ENCODE peak calls at places on chromosomes 2 and 18, in six cellular contexts. W, O, U, I, Y and R are unnamed samples.

GRCh38 chr18:45320724-45321123 is 294.6 kb upstream of the SLC14A2 start:
- DNase-seq in W (no peak), O (no peak), U (no peak), I (no peak), Y (no peak), R (no peak)

GRCh38 chr2:74991977-74992376 is 33.5 kb downstream of the POLE4 start:
- DNase-seq in W (no peak), O (peak), U (no peak), I (no peak), Y (no peak), R (no peak)

GRCh38 chr2:144946263-144946662 is 426.3 kb upstream of the ZEB2 start:
- DNase-seq in W (no peak), O (no peak), U (no peak), I (no peak), Y (no peak), R (no peak)

GRCh38 chr2:83665894-83666293 is 793.2 kb downstream of the SUCLG1 start:
- DNase-seq in W (no peak), O (no peak), U (no peak), I (no peak), Y (peak), R (no peak)

GRCh38 chr2:236338495-236339184 is 74.4 kb upstream of the ASB18 start:
- DNase-seq in W (no peak), O (peak), U (no peak), I (no peak), Y (no peak), R (peak)

GRCh38 chr18:48663931-48664847 is 125.4 kb downstream of the CTIF start:
- DNase-seq in W (peak), O (peak), U (peak), I (no peak), Y (peak), R (peak)

GRCh38 chr2:7835693-7836680 is 845.9 kb upstream of the ID2 start:
- DNase-seq in W (no peak), O (no peak), U (no peak), I (peak), Y (peak), R (no peak)

GRCh38 chr2:64212346-64212745 is 68.1 kb upstream of the PELI1 start:
- DNase-seq in W (no peak), O (no peak), U (no peak), I (no peak), Y (no peak), R (no peak)

GRCh38 chr2:160425394-160425793 is 68.2 kb downstream of the RBMS1 start:
- DNase-seq in W (no peak), O (no peak), U (no peak), I (no peak), Y (no peak), R (no peak)

GRCh38 chr18:39167990-39168389 is 1602.4 kb upstream of the CELF4 start:
- DNase-seq in W (no peak), O (peak), U (no peak), I (no peak), Y (no peak), R (no peak)

GRCh38 chr2:119914266-119914665 is 98.6 kb upstream of the EPB41L5 start:
- DNase-seq in W (no peak), O (no peak), U (no peak), I (no peak), Y (no peak), R (no peak)

GRCh38 chr2:85578243-85579180 is 1.1 kb downstream of the VAMP8 start:
- DNase-seq in W (no peak), O (no peak), U (peak), I (no peak), Y (no peak), R (no peak)

GRCh38 chr2:65030481-65030880 is 25.7 kb upstream of the CEP68 start:
- DNase-seq in W (no peak), O (no peak), U (no peak), I (no peak), Y (no peak), R (no peak)

GRCh38 chr18:49863769-49864615 is 50.7 kb upstream of the ACAA2 start:
- DNase-seq in W (no peak), O (no peak), U (peak), I (no peak), Y (no peak), R (no peak)

GRCh38 chr2:71631411-71631931 is 178.1 kb downstream of the DYSF start:
- DNase-seq in W (no peak), O (no peak), U (no peak), I (no peak), Y (no peak), R (no peak)

GRCh38 chr18:67733094-67733493 is 216.6 kb upstream of the DSEL start:
- DNase-seq in W (no peak), O (no peak), U (no peak), I (no peak), Y (no peak), R (no peak)

GRCh38 chr2:1856922-1857321 is 112.6 kb upstream of the PXDN start:
- DNase-seq in W (no peak), O (no peak), U (peak), I (no peak), Y (no peak), R (no peak)

GRCh38 chr18:54020346-54020745 is 204.1 kb downstream of the MBD2 start:
- DNase-seq in W (no peak), O (no peak), U (no peak), I (no peak), Y (no peak), R (no peak)

GRCh38 chr2:171814174-171814573 is 79.9 kb downstream of the SLC25A12 start:
- DNase-seq in W (no peak), O (no peak), U (no peak), I (no peak), Y (no peak), R (no peak)

GRCh38 chr2:229971298-229971790 is 49.0 kb downstream of the FBXO36 start:
- DNase-seq in W (no peak), O (no peak), U (no peak), I (no peak), Y (no peak), R (no peak)
- TF ChIP-seq CREB1 in W (no peak), O (no peak), U (no peak), I (no peak), Y (no peak), R (no peak)

GRCh38 chr18:9058426-9058825 is 44.1 kb upstream of the NDUFV2 start:
- DNase-seq in W (no peak), O (no peak), U (no peak), I (no peak), Y (no peak), R (no peak)
- TF ChIP-seq CREB1 in W (no peak), O (no peak), U (no peak), I (no peak), Y (no peak), R (no peak)

GRCh38 chr2:168632733-168633132 is 169.7 kb upstream of the NOSTRIN start:
- DNase-seq in W (no peak), O (peak), U (no peak), I (no peak), Y (no peak), R (no peak)
- TF ChIP-seq CREB1 in W (no peak), O (no peak), U (no peak), I (no peak), Y (no peak), R (no peak)

GRCh38 chr18:3485153-3486149 is 35.5 kb downstream of the TGIF1 start:
- DNase-seq in W (no peak), O (no peak), U (no peak), I (no peak), Y (no peak), R (no peak)
- TF ChIP-seq CREB1 in W (no peak), O (no peak), U (no peak), I (no peak), Y (no peak), R (no peak)

GRCh38 chr2:109206569-109207145 is 77.7 kb downstream of the SH3RF3 start:
- DNase-seq in W (no peak), O (no peak), U (no peak), I (no peak), Y (no peak), R (no peak)

GRCh38 chr2:109207201-109207600 is 78.2 kb downstream of the SH3RF3 start:
- DNase-seq in W (no peak), O (no peak), U (no peak), I (no peak), Y (no peak), R (no peak)

GRCh38 chr2:109203246-109204011 is 74.4 kb downstream of the SH3RF3 start:
- DNase-seq in W (no peak), O (no peak), U (no peak), I (no peak), Y (no peak), R (no peak)

GRCh38 chr2:109204412-109204811 is 75.4 kb downstream of the SH3RF3 start:
- DNase-seq in W (no peak), O (no peak), U (no peak), I (no peak), Y (no peak), R (no peak)

GRCh38 chr2:109205447-109205846 is 76.4 kb downstream of the SH3RF3 start:
- DNase-seq in W (no peak), O (no peak), U (no peak), I (no peak), Y (no peak), R (no peak)
- TF ChIP-seq CREB1 in W (no peak), O (no peak), U (no peak), I (no peak), Y (no peak), R (no peak)

GRCh38 chr2:226676618-226677017 is 123.0 kb downstream of the IRS1 start:
- DNase-seq in W (no peak), O (no peak), U (no peak), I (no peak), Y (no peak), R (no peak)
- TF ChIP-seq CREB1 in W (no peak), O (no peak), U (no peak), I (no peak), Y (no peak), R (no peak)

GRCh38 chr2:182020319-182021055 is 34.8 kb downstream of the PPP1R1C start:
- DNase-seq in W (no peak), O (no peak), U (no peak), I (no peak), Y (no peak), R (no peak)
- TF ChIP-seq CREB1 in W (no peak), O (no peak), U (no peak), I (no peak), Y (no peak), R (no peak)

GRCh38 chr2:141591787-141592186 is 539.0 kb downstream of the LRP1B start:
- DNase-seq in W (no peak), O (no peak), U (no peak), I (no peak), Y (no peak), R (no peak)
- TF ChIP-seq CREB1 in W (no peak), O (no peak), U (no peak), I (no peak), Y (no peak), R (no peak)